ENCODE peak calls at places on chromosomes 7 and 10, in six cellular contexts. One of them, this sample, is unnamed.

GRCh38 chr7:22578048-22578770 is 78.2 kb upstream of the STEAP1B start:
- DNase-seq in thoracic aorta: no peak
- DNase-seq in left ventricle myocardium inferior: no peak
- DNase-seq in NCI-H2029: no peak
- DNase-seq in brain microvascular endothelial cell: peak; percentile 59
- DNase-seq in T-helper 1 cell: no peak
- DNase-seq in this sample: peak; percentile 80

GRCh38 chr10:111824128-111824527 is 359.4 kb downstream of the GPAM start:
- DNase-seq in thoracic aorta: no peak
- DNase-seq in left ventricle myocardium inferior: no peak
- DNase-seq in NCI-H2029: no peak
- DNase-seq in brain microvascular endothelial cell: no peak
- DNase-seq in T-helper 1 cell: no peak
- DNase-seq in this sample: no peak

GRCh38 chr10:90372442-90372841 is 485.4 kb downstream of the HTR7 start:
- DNase-seq in thoracic aorta: no peak
- DNase-seq in left ventricle myocardium inferior: no peak
- DNase-seq in NCI-H2029: no peak
- DNase-seq in brain microvascular endothelial cell: no peak
- DNase-seq in T-helper 1 cell: no peak
- DNase-seq in this sample: peak; percentile 50

GRCh38 chr7:46848944-46849343 is 733.0 kb downstream of the TNS3 start:
- DNase-seq in thoracic aorta: no peak
- DNase-seq in left ventricle myocardium inferior: no peak
- DNase-seq in NCI-H2029: no peak
- DNase-seq in brain microvascular endothelial cell: no peak
- DNase-seq in T-helper 1 cell: no peak
- DNase-seq in this sample: peak; percentile 71

GRCh38 chr10:86170255-86171153 is 196.1 kb downstream of the GRID1 start:
- DNase-seq in thoracic aorta: no peak
- DNase-seq in left ventricle myocardium inferior: no peak
- DNase-seq in NCI-H2029: no peak
- DNase-seq in brain microvascular endothelial cell: no peak
- DNase-seq in T-helper 1 cell: no peak
- DNase-seq in this sample: no peak

GRCh38 chr10:5434017-5434753 is 21.8 kb downstream of the NET1 start:
- DNase-seq in thoracic aorta: no peak
- DNase-seq in left ventricle myocardium inferior: no peak
- DNase-seq in NCI-H2029: no peak
- DNase-seq in brain microvascular endothelial cell: peak; percentile 88
- DNase-seq in T-helper 1 cell: no peak
- DNase-seq in this sample: peak; percentile 66

GRCh38 chr10:110835841-110836240 is 35.9 kb upstream of the PDCD4 start:
- DNase-seq in thoracic aorta: no peak
- DNase-seq in left ventricle myocardium inferior: no peak
- DNase-seq in NCI-H2029: no peak
- DNase-seq in brain microvascular endothelial cell: no peak
- DNase-seq in T-helper 1 cell: no peak
- DNase-seq in this sample: no peak

GRCh38 chr7:130272456-130273080 is 5.9 kb downstream of the CPA2 start:
- DNase-seq in thoracic aorta: no peak
- DNase-seq in left ventricle myocardium inferior: no peak
- DNase-seq in NCI-H2029: no peak
- DNase-seq in brain microvascular endothelial cell: no peak
- DNase-seq in T-helper 1 cell: no peak
- DNase-seq in this sample: peak; percentile 28

GRCh38 chr7:2028733-2029132 is 204.0 kb downstream of the MAD1L1 start:
- DNase-seq in thoracic aorta: no peak
- DNase-seq in left ventricle myocardium inferior: peak; percentile 1
- DNase-seq in NCI-H2029: no peak
- DNase-seq in brain microvascular endothelial cell: no peak
- DNase-seq in T-helper 1 cell: no peak
- DNase-seq in this sample: no peak

GRCh38 chr10:104328916-104329710 is 9.2 kb downstream of the ITPRIP start:
- DNase-seq in thoracic aorta: peak; percentile 69
- DNase-seq in left ventricle myocardium inferior: no peak
- DNase-seq in NCI-H2029: no peak
- DNase-seq in brain microvascular endothelial cell: peak; percentile 93
- DNase-seq in T-helper 1 cell: peak; percentile 37
- DNase-seq in this sample: peak; percentile 93

GRCh38 chr10:124724279-124725027 is 19.7 kb downstream of the FAM53B start:
- DNase-seq in thoracic aorta: no peak
- DNase-seq in left ventricle myocardium inferior: no peak
- DNase-seq in NCI-H2029: no peak
- DNase-seq in brain microvascular endothelial cell: no peak
- DNase-seq in T-helper 1 cell: no peak
- DNase-seq in this sample: no peak

GRCh38 chr10:121791761-121792160 is 136.1 kb downstream of the ATE1 start:
- DNase-seq in thoracic aorta: no peak
- DNase-seq in left ventricle myocardium inferior: no peak
- DNase-seq in NCI-H2029: no peak
- DNase-seq in brain microvascular endothelial cell: no peak
- DNase-seq in T-helper 1 cell: no peak
- DNase-seq in this sample: peak; percentile 27

GRCh38 chr10:84373000-84373399 is 44.6 kb downstream of the CCSER2 start:
- DNase-seq in thoracic aorta: no peak
- DNase-seq in left ventricle myocardium inferior: no peak
- DNase-seq in NCI-H2029: no peak
- DNase-seq in brain microvascular endothelial cell: no peak
- DNase-seq in T-helper 1 cell: no peak
- DNase-seq in this sample: no peak

GRCh38 chr7:110084177-110084807 is 1006.6 kb upstream of the LRRN3 start:
- DNase-seq in thoracic aorta: no peak
- DNase-seq in left ventricle myocardium inferior: no peak
- DNase-seq in NCI-H2029: no peak
- DNase-seq in brain microvascular endothelial cell: no peak
- DNase-seq in T-helper 1 cell: no peak
- DNase-seq in this sample: no peak

GRCh38 chr7:129606801-129607200 is 4.7 kb upstream of the NRF1 start:
- DNase-seq in thoracic aorta: no peak
- DNase-seq in left ventricle myocardium inferior: no peak
- DNase-seq in NCI-H2029: no peak
- DNase-seq in brain microvascular endothelial cell: no peak
- DNase-seq in T-helper 1 cell: no peak
- DNase-seq in this sample: no peak

GRCh38 chr10:132371641-132372081 is 25.3 kb upstream of the PWWP2B start:
- DNase-seq in thoracic aorta: no peak
- DNase-seq in left ventricle myocardium inferior: no peak
- DNase-seq in NCI-H2029: no peak
- DNase-seq in brain microvascular endothelial cell: no peak
- DNase-seq in T-helper 1 cell: no peak
- DNase-seq in this sample: no peak

GRCh38 chr7:8765374-8765773 is 332.0 kb downstream of the NXPH1 start:
- DNase-seq in thoracic aorta: no peak
- DNase-seq in left ventricle myocardium inferior: no peak
- DNase-seq in NCI-H2029: no peak
- DNase-seq in brain microvascular endothelial cell: no peak
- DNase-seq in T-helper 1 cell: no peak
- DNase-seq in this sample: no peak

GRCh38 chr10:131824371-131825149 is 76.2 kb upstream of the PPP2R2D start:
- DNase-seq in thoracic aorta: no peak
- DNase-seq in left ventricle myocardium inferior: no peak
- DNase-seq in NCI-H2029: no peak
- DNase-seq in brain microvascular endothelial cell: no peak
- DNase-seq in T-helper 1 cell: no peak
- DNase-seq in this sample: no peak

GRCh38 chr10:70481831-70482530 is 3.4 kb downstream of the PALD1 start:
- DNase-seq in thoracic aorta: peak; percentile 39
- DNase-seq in left ventricle myocardium inferior: peak; percentile 77
- DNase-seq in NCI-H2029: no peak
- DNase-seq in brain microvascular endothelial cell: no peak
- DNase-seq in T-helper 1 cell: no peak
- DNase-seq in this sample: peak; percentile 15

GRCh38 chr7:134907639-134908038 is 78.7 kb upstream of the AGBL3 start:
- DNase-seq in thoracic aorta: no peak
- DNase-seq in left ventricle myocardium inferior: no peak
- DNase-seq in NCI-H2029: no peak
- DNase-seq in brain microvascular endothelial cell: no peak
- DNase-seq in T-helper 1 cell: no peak
- DNase-seq in this sample: no peak

GRCh38 chr10:129926066-129927055 is 37.7 kb downstream of the EBF3 start:
- DNase-seq in thoracic aorta: no peak
- DNase-seq in left ventricle myocardium inferior: no peak
- DNase-seq in NCI-H2029: no peak
- DNase-seq in brain microvascular endothelial cell: no peak
- DNase-seq in T-helper 1 cell: no peak
- DNase-seq in this sample: no peak

GRCh38 chr7:116356979-116357378 is 142.6 kb upstream of the CAV2 start:
- DNase-seq in thoracic aorta: no peak
- DNase-seq in left ventricle myocardium inferior: no peak
- DNase-seq in NCI-H2029: no peak
- DNase-seq in brain microvascular endothelial cell: no peak
- DNase-seq in T-helper 1 cell: no peak
- DNase-seq in this sample: peak; percentile 23

GRCh38 chr10:70272925-70273316 is 10.9 kb downstream of the NPFFR1 start:
- DNase-seq in thoracic aorta: no peak
- DNase-seq in left ventricle myocardium inferior: no peak
- DNase-seq in NCI-H2029: peak; percentile 30
- DNase-seq in brain microvascular endothelial cell: no peak
- DNase-seq in T-helper 1 cell: no peak
- DNase-seq in this sample: peak; percentile 44

GRCh38 chr7:113010377-113010776 is 76.2 kb downstream of the GPR85 start:
- DNase-seq in thoracic aorta: no peak
- DNase-seq in left ventricle myocardium inferior: no peak
- DNase-seq in NCI-H2029: no peak
- DNase-seq in brain microvascular endothelial cell: no peak
- DNase-seq in T-helper 1 cell: no peak
- DNase-seq in this sample: no peak

GRCh38 chr10:45376364-45376801 is 2.4 kb downstream of the ALOX5 start:
- DNase-seq in thoracic aorta: no peak
- DNase-seq in left ventricle myocardium inferior: no peak
- DNase-seq in NCI-H2029: no peak
- DNase-seq in brain microvascular endothelial cell: no peak
- DNase-seq in T-helper 1 cell: no peak
- DNase-seq in this sample: no peak